ENCODE peak calls at places on chromosomes 6 and 20, in four cellular contexts. One of them, this sample, is unnamed.

GRCh38 chr6:53499094-53499493 is 45.8 kb downstream of the GCLC start:
- DNase-seq in brain microvascular endothelial cell: no peak
- DNase-seq in effector memory CD4-positive, alpha-beta T cell: no peak
- DNase-seq in activated CD4-positive, alpha-beta T cell treated with anti-CD3 and anti-CD28 coated beads, Interleukin-2, amount 50 U/mL, for 24 hours: no peak
- DNase-seq in this sample: no peak

GRCh38 chr6:57135885-57136284 is 36.2 kb upstream of the BAG2 start:
- DNase-seq in brain microvascular endothelial cell: no peak
- DNase-seq in effector memory CD4-positive, alpha-beta T cell: no peak
- DNase-seq in activated CD4-positive, alpha-beta T cell treated with anti-CD3 and anti-CD28 coated beads, Interleukin-2, amount 50 U/mL, for 24 hours: no peak
- DNase-seq in this sample: no peak

GRCh38 chr6:90284745-90285481 is 11.7 kb downstream of the BACH2 start:
- DNase-seq in brain microvascular endothelial cell: peak
- DNase-seq in effector memory CD4-positive, alpha-beta T cell: no peak
- DNase-seq in activated CD4-positive, alpha-beta T cell treated with anti-CD3 and anti-CD28 coated beads, Interleukin-2, amount 50 U/mL, for 24 hours: no peak
- DNase-seq in this sample: no peak

GRCh38 chr20:61957961-61958715 is 107.5 kb downstream of the TAF4 start:
- DNase-seq in brain microvascular endothelial cell: no peak
- DNase-seq in effector memory CD4-positive, alpha-beta T cell: no peak
- DNase-seq in activated CD4-positive, alpha-beta T cell treated with anti-CD3 and anti-CD28 coated beads, Interleukin-2, amount 50 U/mL, for 24 hours: no peak
- DNase-seq in this sample: no peak

GRCh38 chr20:44745122-44745521 is 543 bp upstream of the KCNK15 start:
- DNase-seq in brain microvascular endothelial cell: no peak
- DNase-seq in effector memory CD4-positive, alpha-beta T cell: no peak
- DNase-seq in activated CD4-positive, alpha-beta T cell treated with anti-CD3 and anti-CD28 coated beads, Interleukin-2, amount 50 U/mL, for 24 hours: no peak
- DNase-seq in this sample: no peak

GRCh38 chr6:41932378-41932777 is 9.2 kb downstream of the CCND3 start:
- DNase-seq in brain microvascular endothelial cell: no peak
- DNase-seq in effector memory CD4-positive, alpha-beta T cell: no peak
- DNase-seq in activated CD4-positive, alpha-beta T cell treated with anti-CD3 and anti-CD28 coated beads, Interleukin-2, amount 50 U/mL, for 24 hours: no peak
- DNase-seq in this sample: no peak

GRCh38 chr20:19083136-19083621 is 129.3 kb upstream of the SLC24A3 start:
- DNase-seq in brain microvascular endothelial cell: no peak
- DNase-seq in effector memory CD4-positive, alpha-beta T cell: no peak
- DNase-seq in activated CD4-positive, alpha-beta T cell treated with anti-CD3 and anti-CD28 coated beads, Interleukin-2, amount 50 U/mL, for 24 hours: no peak
- DNase-seq in this sample: no peak

GRCh38 chr6:129402244-129402643 is 307.7 kb downstream of the ARHGAP18 start:
- DNase-seq in brain microvascular endothelial cell: no peak
- DNase-seq in effector memory CD4-positive, alpha-beta T cell: no peak
- DNase-seq in activated CD4-positive, alpha-beta T cell treated with anti-CD3 and anti-CD28 coated beads, Interleukin-2, amount 50 U/mL, for 24 hours: no peak
- DNase-seq in this sample: no peak

GRCh38 chr20:11008444-11008843 is 334.6 kb upstream of the JAG1 start:
- DNase-seq in brain microvascular endothelial cell: no peak
- DNase-seq in effector memory CD4-positive, alpha-beta T cell: no peak
- DNase-seq in activated CD4-positive, alpha-beta T cell treated with anti-CD3 and anti-CD28 coated beads, Interleukin-2, amount 50 U/mL, for 24 hours: no peak
- DNase-seq in this sample: no peak

GRCh38 chr6:24887520-24887919 is 48.2 kb downstream of the RIPOR2 start:
- DNase-seq in brain microvascular endothelial cell: no peak
- DNase-seq in effector memory CD4-positive, alpha-beta T cell: no peak
- DNase-seq in activated CD4-positive, alpha-beta T cell treated with anti-CD3 and anti-CD28 coated beads, Interleukin-2, amount 50 U/mL, for 24 hours: no peak
- DNase-seq in this sample: no peak

GRCh38 chr6:11062715-11063114 is 18.6 kb upstream of the ELOVL2 start:
- DNase-seq in brain microvascular endothelial cell: no peak
- DNase-seq in effector memory CD4-positive, alpha-beta T cell: no peak
- DNase-seq in activated CD4-positive, alpha-beta T cell treated with anti-CD3 and anti-CD28 coated beads, Interleukin-2, amount 50 U/mL, for 24 hours: no peak
- DNase-seq in this sample: no peak